ENCODE peak calls at places on chromosomes 7 and 10, in five cellular contexts. One of them, this sample, is unnamed.

GRCh38 chr10:124670849-124671248 is 73.3 kb downstream of the FAM53B start:
- DNase-seq in nephron progenitor cell: no peak
- DNase-seq in RCC 7860: no peak
- DNase-seq in neural crest cell: no peak
- DNase-seq in GM12865: no peak
- DNase-seq in this sample: no peak

GRCh38 chr7:22402250-22402649 is 45.3 kb upstream of the RAPGEF5 start:
- DNase-seq in RCC 7860: no peak
- DNase-seq in GM12865: peak
- DNase-seq in nephron progenitor cell: no peak
- DNase-seq in neural crest cell: no peak
- DNase-seq in this sample: no peak

GRCh38 chr7:105295626-105296352 is 92.9 kb downstream of the SRPK2 start:
- DNase-seq in RCC 7860: no peak
- DNase-seq in nephron progenitor cell: no peak
- DNase-seq in GM12865: no peak
- DNase-seq in neural crest cell: no peak
- DNase-seq in this sample: no peak

GRCh38 chr7:81801532-81801931 is 31.7 kb upstream of the HGF start:
- DNase-seq in RCC 7860: no peak
- DNase-seq in neural crest cell: no peak
- DNase-seq in nephron progenitor cell: no peak
- DNase-seq in GM12865: no peak
- DNase-seq in this sample: no peak

GRCh38 chr10:79001082-79001885 is 67.5 kb upstream of the ZMIZ1 start:
- DNase-seq in nephron progenitor cell: no peak
- DNase-seq in RCC 7860: peak
- DNase-seq in GM12865: no peak
- DNase-seq in neural crest cell: no peak
- DNase-seq in this sample: peak

GRCh38 chr7:151426486-151426905 is 13.4 kb downstream of the CRYGN start:
- DNase-seq in RCC 7860: peak
- DNase-seq in neural crest cell: no peak
- DNase-seq in nephron progenitor cell: no peak
- DNase-seq in GM12865: no peak
- DNase-seq in this sample: no peak

GRCh38 chr7:90540406-90540805 is 55.7 kb upstream of the CDK14 start:
- DNase-seq in nephron progenitor cell: no peak
- DNase-seq in RCC 7860: no peak
- DNase-seq in GM12865: no peak
- DNase-seq in neural crest cell: no peak
- DNase-seq in this sample: no peak

GRCh38 chr10:14397069-14397468 is 66.3 kb upstream of the FRMD4A start:
- DNase-seq in GM12865: no peak
- DNase-seq in RCC 7860: peak
- DNase-seq in nephron progenitor cell: no peak
- DNase-seq in neural crest cell: no peak
- DNase-seq in this sample: no peak

GRCh38 chr10:127142831-127143230 is 53.6 kb downstream of the INSYN2A start:
- DNase-seq in RCC 7860: no peak
- DNase-seq in neural crest cell: no peak
- DNase-seq in GM12865: no peak
- DNase-seq in nephron progenitor cell: no peak
- DNase-seq in this sample: no peak

GRCh38 chr7:28919510-28919909 is 38.6 kb downstream of the TRIL start:
- DNase-seq in RCC 7860: no peak
- DNase-seq in nephron progenitor cell: no peak
- DNase-seq in GM12865: no peak
- DNase-seq in neural crest cell: no peak
- DNase-seq in this sample: no peak

GRCh38 chr10:67075381-67076001 is 149.7 kb downstream of the LRRTM3 start:
- DNase-seq in nephron progenitor cell: no peak
- DNase-seq in neural crest cell: no peak
- DNase-seq in GM12865: no peak
- DNase-seq in RCC 7860: no peak
- DNase-seq in this sample: no peak

GRCh38 chr7:27235387-27236052 is 7.1 kb upstream of the EVX1 start:
- DNase-seq in neural crest cell: peak
- DNase-seq in nephron progenitor cell: peak
- DNase-seq in GM12865: peak
- DNase-seq in RCC 7860: no peak
- DNase-seq in this sample: peak

GRCh38 chr10:3147117-3147820 is 25.3 kb downstream of the PITRM1 start:
- DNase-seq in GM12865: no peak
- DNase-seq in nephron progenitor cell: no peak
- DNase-seq in RCC 7860: no peak
- DNase-seq in neural crest cell: no peak
- DNase-seq in this sample: no peak

GRCh38 chr10:128191847-128192246 is 65.6 kb upstream of the MKI67 start:
- DNase-seq in GM12865: no peak
- DNase-seq in neural crest cell: no peak
- DNase-seq in nephron progenitor cell: no peak
- DNase-seq in RCC 7860: no peak
- DNase-seq in this sample: no peak

GRCh38 chr7:46468753-46469356 is 547.8 kb upstream of the IGFBP3 start:
- DNase-seq in nephron progenitor cell: peak
- DNase-seq in RCC 7860: no peak
- DNase-seq in GM12865: no peak
- DNase-seq in neural crest cell: peak
- DNase-seq in this sample: peak

GRCh38 chr10:97029271-97029670 is 156.5 kb downstream of the SLIT1 start:
- DNase-seq in neural crest cell: no peak
- DNase-seq in GM12865: no peak
- DNase-seq in nephron progenitor cell: no peak
- DNase-seq in RCC 7860: no peak
- DNase-seq in this sample: no peak

GRCh38 chr7:2230882-2231281 is 1.9 kb downstream of the MAD1L1 start:
- DNase-seq in neural crest cell: no peak
- DNase-seq in RCC 7860: no peak
- DNase-seq in GM12865: no peak
- DNase-seq in nephron progenitor cell: no peak
- DNase-seq in this sample: no peak

GRCh38 chr10:60521974-60522405 is 132.3 kb upstream of the ANK3 start:
- DNase-seq in neural crest cell: no peak
- DNase-seq in RCC 7860: no peak
- DNase-seq in nephron progenitor cell: peak
- DNase-seq in GM12865: no peak
- DNase-seq in this sample: peak

GRCh38 chr10:86520871-86521619 is 547 bp downstream of the WAPL start:
- DNase-seq in neural crest cell: peak
- DNase-seq in RCC 7860: peak
- DNase-seq in nephron progenitor cell: peak
- DNase-seq in GM12865: peak
- DNase-seq in this sample: peak

GRCh38 chr7:101788517-101788916 is 28.9 kb upstream of the CUX1 start:
- DNase-seq in GM12865: no peak
- DNase-seq in neural crest cell: no peak
- DNase-seq in nephron progenitor cell: no peak
- DNase-seq in RCC 7860: no peak
- DNase-seq in this sample: no peak

GRCh38 chr10:35194471-35194870 is 67.8 kb downstream of the CREM start:
- DNase-seq in RCC 7860: no peak
- DNase-seq in neural crest cell: no peak
- DNase-seq in GM12865: no peak
- DNase-seq in nephron progenitor cell: no peak
- DNase-seq in this sample: no peak

GRCh38 chr10:118692911-118693310 is 61.9 kb downstream of the CACUL1 start:
- DNase-seq in RCC 7860: peak
- DNase-seq in GM12865: no peak
- DNase-seq in nephron progenitor cell: no peak
- DNase-seq in neural crest cell: no peak
- DNase-seq in this sample: no peak

GRCh38 chr7:91519241-91520200 is 255.3 kb downstream of the FZD1 start:
- DNase-seq in nephron progenitor cell: no peak
- DNase-seq in RCC 7860: no peak
- DNase-seq in GM12865: no peak
- DNase-seq in neural crest cell: no peak
- DNase-seq in this sample: no peak

GRCh38 chr10:117911684-117912083 is 135.1 kb downstream of the RAB11FIP2 start:
- DNase-seq in neural crest cell: no peak
- DNase-seq in GM12865: no peak
- DNase-seq in RCC 7860: no peak
- DNase-seq in nephron progenitor cell: no peak
- DNase-seq in this sample: no peak

GRCh38 chr7:155457544-155458316 is at the start of gene EN2:
- DNase-seq in neural crest cell: no peak
- DNase-seq in RCC 7860: no peak
- DNase-seq in GM12865: no peak
- DNase-seq in nephron progenitor cell: peak
- DNase-seq in this sample: no peak

GRCh38 chr10:132571565-132572544 is 34.3 kb downstream of the INPP5A start:
- DNase-seq in neural crest cell: no peak
- DNase-seq in GM12865: peak
- DNase-seq in RCC 7860: peak
- DNase-seq in nephron progenitor cell: peak
- DNase-seq in this sample: no peak

GRCh38 chr10:128577958-128578750 is 451.9 kb upstream of the MKI67 start:
- DNase-seq in GM12865: no peak
- DNase-seq in neural crest cell: no peak
- DNase-seq in nephron progenitor cell: no peak
- DNase-seq in RCC 7860: no peak
- DNase-seq in this sample: no peak

GRCh38 chr10:78938695-78939672 is 129.8 kb upstream of the ZMIZ1 start:
- DNase-seq in RCC 7860: no peak
- DNase-seq in nephron progenitor cell: no peak
- DNase-seq in GM12865: no peak
- DNase-seq in neural crest cell: no peak
- DNase-seq in this sample: no peak

GRCh38 chr10:22649390-22649841 is 65.0 kb downstream of the PIP4K2A start:
- DNase-seq in nephron progenitor cell: no peak
- DNase-seq in neural crest cell: no peak
- DNase-seq in GM12865: peak
- DNase-seq in RCC 7860: peak
- DNase-seq in this sample: no peak

GRCh38 chr10:15486404-15486803 is 115.3 kb upstream of the FAM171A1 start:
- DNase-seq in GM12865: no peak
- DNase-seq in nephron progenitor cell: no peak
- DNase-seq in neural crest cell: no peak
- DNase-seq in RCC 7860: no peak
- DNase-seq in this sample: no peak

GRCh38 chr10:667602-668143 is 21.8 kb downstream of the DIP2C start:
- DNase-seq in GM12865: no peak
- DNase-seq in neural crest cell: no peak
- DNase-seq in nephron progenitor cell: no peak
- DNase-seq in RCC 7860: no peak
- DNase-seq in this sample: no peak

GRCh38 chr10:27068217-27068891 is 31.9 kb downstream of the ANKRD26 start:
- DNase-seq in GM12865: no peak
- DNase-seq in neural crest cell: no peak
- DNase-seq in nephron progenitor cell: no peak
- DNase-seq in RCC 7860: no peak
- DNase-seq in this sample: no peak

GRCh38 chr7:100064162-100064561 is 14.6 kb downstream of the ZSCAN21 start:
- DNase-seq in nephron progenitor cell: no peak
- DNase-seq in GM12865: no peak
- DNase-seq in RCC 7860: no peak
- DNase-seq in neural crest cell: no peak
- DNase-seq in this sample: no peak

GRCh38 chr10:11604742-11605650 is 6.5 kb downstream of the USP6NL start:
- DNase-seq in GM12865: peak
- DNase-seq in nephron progenitor cell: no peak
- DNase-seq in RCC 7860: no peak
- DNase-seq in neural crest cell: no peak
- DNase-seq in this sample: no peak

GRCh38 chr10:11036424-11037011 is 18.8 kb downstream of the CELF2 start:
- DNase-seq in neural crest cell: peak
- DNase-seq in nephron progenitor cell: peak
- DNase-seq in GM12865: no peak
- DNase-seq in RCC 7860: peak
- DNase-seq in this sample: peak

GRCh38 chr10:26642896-26643653 is 54.4 kb upstream of the PDSS1 start:
- DNase-seq in neural crest cell: no peak
- DNase-seq in RCC 7860: no peak
- DNase-seq in nephron progenitor cell: no peak
- DNase-seq in GM12865: no peak
- DNase-seq in this sample: no peak

GRCh38 chr7:78198756-78199155 is 400.2 kb downstream of the PHTF2 start:
- DNase-seq in RCC 7860: no peak
- DNase-seq in neural crest cell: no peak
- DNase-seq in nephron progenitor cell: no peak
- DNase-seq in GM12865: no peak
- DNase-seq in this sample: no peak

GRCh38 chr10:116044722-116045374 is 228.2 kb downstream of the GFRA1 start:
- DNase-seq in RCC 7860: no peak
- DNase-seq in neural crest cell: no peak
- DNase-seq in GM12865: no peak
- DNase-seq in nephron progenitor cell: no peak
- DNase-seq in this sample: no peak